ENCODE peak calls at places on chromosome 7, in nine cellular contexts. U, H, V, D, Z, E, J, B and P are unnamed samples.

GRCh38 chr7:131012477-131013031 is 278.5 kb upstream of the KLF14 start:
- DNase-seq in U (no peak), H (no peak), V (no peak), D (no peak), Z (no peak), E (no peak), J (no peak), B (no peak), P (no peak)

GRCh38 chr7:149496642-149497391 is 792 bp downstream of the ZNF746 start:
- DNase-seq in U (peak; percentile 40), H (peak; percentile 60), V (peak; percentile 94), D (no peak), Z (peak; percentile 29), E (peak; percentile 30), J (peak; percentile 77), B (no peak), P (peak; percentile 72)

GRCh38 chr7:104891949-104892348 is 122.1 kb upstream of the KMT2E start:
- DNase-seq in U (no peak), H (no peak), V (no peak), D (no peak), Z (no peak), E (no peak), J (no peak), B (no peak), P (no peak)

GRCh38 chr7:79159040-79159664 is 294.3 kb downstream of the MAGI2 start:
- DNase-seq in U (no peak), H (no peak), V (no peak), D (no peak), Z (no peak), E (no peak), J (no peak), B (no peak), P (no peak)

GRCh38 chr7:19754521-19755116 is 18.8 kb downstream of the TMEM196 start:
- DNase-seq in U (no peak), H (peak; percentile 57), V (no peak), D (peak; percentile 51), Z (peak; percentile 49), E (no peak), J (no peak), B (no peak), P (no peak)

GRCh38 chr7:50838675-50839377 is 56.1 kb upstream of the GRB10 start:
- DNase-seq in U (no peak), H (no peak), V (no peak), D (no peak), Z (peak; percentile 79), E (peak; percentile 33), J (no peak), B (peak; percentile 70), P (no peak)

GRCh38 chr7:158020706-158021095 is 566.9 kb downstream of the PTPRN2 start:
- DNase-seq in U (no peak), H (no peak), V (no peak), D (no peak), Z (no peak), E (no peak), J (peak; percentile 31), B (no peak), P (peak; percentile 36)

GRCh38 chr7:41385996-41386395 is 316.9 kb downstream of the INHBA start:
- DNase-seq in U (no peak), H (no peak), V (no peak), D (no peak), Z (no peak), E (no peak), J (no peak), B (no peak), P (no peak)

GRCh38 chr7:17171427-17171826 is 127.0 kb upstream of the AHR start:
- DNase-seq in U (no peak), H (no peak), V (no peak), D (no peak), Z (no peak), E (no peak), J (no peak), B (no peak), P (no peak)

GRCh38 chr7:138465046-138465445 is 5.0 kb downstream of the TRIM24 start:
- DNase-seq in U (no peak), H (peak; percentile 23), V (no peak), D (no peak), Z (no peak), E (no peak), J (no peak), B (no peak), P (no peak)

GRCh38 chr7:45347804-45348203 is 190.2 kb downstream of the RAMP3 start:
- DNase-seq in U (no peak), H (peak; percentile 16), V (no peak), D (no peak), Z (peak; percentile 10), E (no peak), J (no peak), B (no peak), P (no peak)

GRCh38 chr7:44286618-44287487 is 38.5 kb downstream of the CAMK2B start:
- DNase-seq in U (no peak), H (peak; percentile 63), V (peak; percentile 67), D (no peak), Z (no peak), E (no peak), J (peak; percentile 45), B (peak; percentile 78), P (peak; percentile 32)

GRCh38 chr7:150962743-150963399 is 15.2 kb downstream of the KCNH2 start:
- DNase-seq in U (peak; percentile 51), H (peak; percentile 81), V (peak; percentile 85), D (no peak), Z (peak; percentile 38), E (no peak), J (no peak), B (no peak), P (peak; percentile 72)

GRCh38 chr7:51351661-51352060 is 35.1 kb upstream of the COBL start:
- DNase-seq in U (no peak), H (no peak), V (no peak), D (no peak), Z (no peak), E (peak; percentile 11), J (no peak), B (no peak), P (no peak)

GRCh38 chr7:106451171-106451570 is 166.4 kb upstream of the NAMPT start:
- DNase-seq in U (no peak), H (no peak), V (no peak), D (no peak), Z (no peak), E (no peak), J (no peak), B (no peak), P (no peak)

GRCh38 chr7:106450716-106451115 is 165.9 kb upstream of the NAMPT start:
- DNase-seq in U (no peak), H (no peak), V (no peak), D (no peak), Z (no peak), E (no peak), J (no peak), B (no peak), P (no peak)

GRCh38 chr7:106448346-106448991 is 163.7 kb upstream of the NAMPT start:
- DNase-seq in U (no peak), H (no peak), V (no peak), D (no peak), Z (peak; percentile 53), E (no peak), J (no peak), B (no peak), P (no peak)

GRCh38 chr7:106447318-106447847 is 162.6 kb upstream of the NAMPT start:
- DNase-seq in U (no peak), H (no peak), V (no peak), D (no peak), Z (no peak), E (no peak), J (no peak), B (no peak), P (no peak)

DNA sequence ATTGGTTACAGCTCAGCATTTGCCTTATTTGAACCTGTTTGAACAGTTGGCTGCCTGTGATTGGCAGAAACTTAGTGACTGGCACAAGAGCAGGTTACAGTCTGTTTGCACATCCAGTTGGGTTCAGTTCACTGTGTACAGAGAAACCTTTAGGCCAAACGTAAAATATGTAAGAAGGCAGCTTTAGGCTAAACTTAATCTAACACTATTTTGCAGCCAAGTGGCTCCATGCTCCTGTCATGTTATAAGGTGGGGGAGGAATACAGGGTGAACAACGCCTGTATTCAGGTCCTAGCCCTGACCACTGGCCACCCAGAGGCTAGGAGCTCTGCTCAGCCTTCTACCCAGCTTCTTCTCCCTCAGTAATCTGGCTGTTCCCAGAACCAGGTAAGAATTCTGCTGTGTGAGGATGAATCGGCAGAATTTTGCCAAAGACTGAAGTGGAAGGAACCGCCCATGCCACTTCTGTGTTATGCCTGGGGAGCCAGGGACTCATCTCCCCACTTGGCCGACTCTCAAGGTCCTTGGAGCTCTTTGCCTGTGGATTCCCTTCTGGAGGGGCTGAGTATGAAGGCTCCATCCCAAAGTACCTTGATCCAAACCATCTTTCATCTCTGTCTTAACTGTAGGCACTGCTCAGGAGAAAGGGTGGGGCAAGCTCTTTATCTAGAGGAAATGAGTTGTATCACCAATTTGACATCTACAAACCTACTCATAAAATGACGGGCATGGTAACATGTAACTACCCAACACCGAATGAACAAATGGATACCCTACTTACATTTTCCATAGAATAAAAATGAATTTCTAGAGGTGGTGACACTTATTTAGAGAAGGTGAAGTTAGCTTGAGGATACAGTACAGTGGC is 164.4 kb upstream of the NAMPT start:
- DNase-seq in U (no peak), H (no peak), V (no peak), D (no peak), Z (peak; percentile 91), E (no peak), J (no peak), B (no peak), P (no peak)
- H3K4me3 ChIP-seq in U (no peak overlapping the region), H (no peak overlapping the region), V (no peak overlapping the region), D (no peak overlapping the region), Z (no peak overlapping the region), E (no peak overlapping the region), J (no peak overlapping the region), B (no peak overlapping the region), P (no peak overlapping the region)

DNA sequence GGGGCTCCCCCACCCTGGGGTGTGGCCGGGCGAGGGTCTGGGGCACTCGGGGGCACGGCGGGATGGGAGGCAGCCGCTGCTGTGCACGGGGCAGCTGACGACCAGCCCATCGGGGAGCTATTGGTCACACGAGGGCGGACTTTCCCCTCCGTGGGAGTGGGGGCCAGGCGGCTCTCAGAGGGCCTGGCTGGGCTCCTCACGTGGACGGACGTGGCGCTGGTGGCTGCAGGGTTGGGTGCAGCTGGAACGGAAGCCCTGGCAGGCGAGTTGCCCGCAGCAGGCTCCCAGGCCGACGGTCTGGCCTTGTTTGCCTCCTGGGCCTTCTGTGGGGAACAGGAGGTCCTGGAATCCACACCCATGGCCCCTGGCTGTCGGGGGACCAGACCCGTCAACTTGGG is 14.3 kb downstream of the MICALL2 start:
- DNase-seq in U (no peak), H (no peak), V (no peak), D (no peak), Z (no peak), E (no peak), J (no peak), B (no peak), P (no peak)
- TF ChIP-seq POLR2A in U (no peak), H (no peak), V (no peak), D (no peak), Z (no peak), E (no peak), J (no peak), B (no peak), P (no peak)

GRCh38 chr7:55254242-55254595 is 110.9 kb upstream of the LANCL2 start:
- DNase-seq in U (no peak), H (no peak), V (no peak), D (no peak), Z (no peak), E (no peak), J (no peak), B (no peak), P (no peak)
- H3K4me3 ChIP-seq in U (no peak overlapping the region), H (no peak overlapping the region), V (peak overlapping the region; percentile 49), D (no peak overlapping the region), Z (peak overlapping the region; percentile 69), E (peak overlapping the region; percentile 37), J (peak overlapping the region; percentile 71), B (peak overlapping the region; percentile 67), P (peak overlapping the region; percentile 48)

GRCh38 chr7:77825140-77825539 is 26.6 kb downstream of the PHTF2 start:
- DNase-seq in U (no peak), H (peak; percentile 23), V (no peak), D (no peak), Z (no peak), E (no peak), J (no peak), B (no peak), P (no peak)
- TF ChIP-seq POLR2A in U (no peak), H (no peak), V (no peak), D (no peak), Z (no peak), E (no peak), J (no peak), B (no peak), P (no peak)